ENCODE peak calls at places on chromosomes 4 and X, in ten cellular contexts. One of them, this sample, is unnamed.

GRCh38 chr4:3639613-3640586 is 107.7 kb upstream of the LRPAP1 start:
- DNase-seq in Right ventricle myocardium inferior: peak; percentile 39
- DNase-seq in astrocyte of the cerebellum: no peak
- DNase-seq in substantia nigra: no peak
- DNase-seq in islet precursor cell: no peak
- DNase-seq in suprapubic skin: no peak
- DNase-seq in tibial artery: peak; percentile 78
- DNase-seq in activated naive CD8-positive, alpha-beta T cell treated with anti-CD3 and anti-CD28 coated beads for 36 hours: no peak
- DNase-seq in GM13977: no peak
- DNase-seq in breast epithelium: no peak
- DNase-seq in this sample: no peak

GRCh38 chr4:8440491-8441311 is at the start of the genes ACOX3 and TRMT44:
- DNase-seq in Right ventricle myocardium inferior: peak; percentile 95
- DNase-seq in astrocyte of the cerebellum: peak; percentile 84
- DNase-seq in substantia nigra: peak; percentile 84
- DNase-seq in islet precursor cell: peak; percentile 94
- DNase-seq in suprapubic skin: peak; percentile 95
- DNase-seq in tibial artery: peak; percentile 95
- DNase-seq in activated naive CD8-positive, alpha-beta T cell treated with anti-CD3 and anti-CD28 coated beads for 36 hours: peak; percentile 96
- DNase-seq in GM13977: peak; percentile 91
- DNase-seq in breast epithelium: peak; percentile 95
- DNase-seq in this sample: peak; percentile 86

GRCh38 chr4:75908555-75908954 is 6.3 kb upstream of the PPEF2 start:
- DNase-seq in Right ventricle myocardium inferior: no peak
- DNase-seq in astrocyte of the cerebellum: no peak
- DNase-seq in substantia nigra: no peak
- DNase-seq in islet precursor cell: no peak
- DNase-seq in suprapubic skin: no peak
- DNase-seq in tibial artery: no peak
- DNase-seq in activated naive CD8-positive, alpha-beta T cell treated with anti-CD3 and anti-CD28 coated beads for 36 hours: no peak
- DNase-seq in GM13977: no peak
- DNase-seq in breast epithelium: no peak
- DNase-seq in this sample: no peak

GRCh38 chrX:13377537-13377936 is 57.7 kb upstream of the ATXN3L start:
- DNase-seq in Right ventricle myocardium inferior: no peak
- DNase-seq in astrocyte of the cerebellum: peak; percentile 86
- DNase-seq in substantia nigra: no peak
- DNase-seq in islet precursor cell: no peak
- DNase-seq in suprapubic skin: no peak
- DNase-seq in tibial artery: no peak
- DNase-seq in activated naive CD8-positive, alpha-beta T cell treated with anti-CD3 and anti-CD28 coated beads for 36 hours: no peak
- DNase-seq in GM13977: no peak
- DNase-seq in breast epithelium: no peak
- DNase-seq in this sample: no peak

GRCh38 chr4:149168645-149169044 is 647.0 kb downstream of the IQCM start:
- DNase-seq in Right ventricle myocardium inferior: no peak
- DNase-seq in astrocyte of the cerebellum: no peak
- DNase-seq in substantia nigra: no peak
- DNase-seq in islet precursor cell: no peak
- DNase-seq in suprapubic skin: no peak
- DNase-seq in tibial artery: no peak
- DNase-seq in activated naive CD8-positive, alpha-beta T cell treated with anti-CD3 and anti-CD28 coated beads for 36 hours: no peak
- DNase-seq in GM13977: no peak
- DNase-seq in breast epithelium: no peak
- DNase-seq in this sample: no peak

GRCh38 chrX:17007134-17007768 is 60.8 kb downstream of the REPS2 start:
- DNase-seq in Right ventricle myocardium inferior: no peak
- DNase-seq in astrocyte of the cerebellum: no peak
- DNase-seq in substantia nigra: peak; percentile 16
- DNase-seq in islet precursor cell: no peak
- DNase-seq in suprapubic skin: no peak
- DNase-seq in tibial artery: no peak
- DNase-seq in activated naive CD8-positive, alpha-beta T cell treated with anti-CD3 and anti-CD28 coated beads for 36 hours: peak; percentile 2
- DNase-seq in GM13977: peak; percentile 34
- DNase-seq in breast epithelium: no peak
- DNase-seq in this sample: no peak

GRCh38 chrX:31889028-31889427 is 817.2 kb upstream of the FTHL17 start:
- DNase-seq in Right ventricle myocardium inferior: no peak
- DNase-seq in astrocyte of the cerebellum: no peak
- DNase-seq in substantia nigra: no peak
- DNase-seq in islet precursor cell: no peak
- DNase-seq in suprapubic skin: no peak
- DNase-seq in tibial artery: no peak
- DNase-seq in activated naive CD8-positive, alpha-beta T cell treated with anti-CD3 and anti-CD28 coated beads for 36 hours: no peak
- DNase-seq in GM13977: no peak
- DNase-seq in breast epithelium: no peak
- DNase-seq in this sample: no peak

GRCh38 chr4:41661447-41662076 is 87.0 kb downstream of the PHOX2B start:
- DNase-seq in Right ventricle myocardium inferior: no peak
- DNase-seq in astrocyte of the cerebellum: peak; percentile 53
- DNase-seq in substantia nigra: peak; percentile 56
- DNase-seq in islet precursor cell: peak; percentile 59
- DNase-seq in suprapubic skin: no peak
- DNase-seq in tibial artery: peak; percentile 72
- DNase-seq in activated naive CD8-positive, alpha-beta T cell treated with anti-CD3 and anti-CD28 coated beads for 36 hours: peak; percentile 16
- DNase-seq in GM13977: peak; percentile 47
- DNase-seq in breast epithelium: peak; percentile 75
- DNase-seq in this sample: peak; percentile 52